ENCODE peak calls at places on chromosomes 12 and 14, in seven cellular contexts. C, I, B, M, S, N and F are unnamed samples.

GRCh38 chr12:66910366-66910974 is 231.6 kb upstream of the GRIP1 start:
- DNase-seq in B (no peak), I (no peak), C (no peak), S (no peak), M (no peak), N (no peak), F (no peak)

GRCh38 chr12:96376865-96377264 is 23.4 kb downstream of the CDK17 start:
- DNase-seq in I (no peak), B (no peak), C (no peak), M (no peak), S (no peak), N (no peak), F (no peak)

GRCh38 chr12:123498126-123498825 is 35.2 kb downstream of the RILPL1 start:
- DNase-seq in C (no peak), I (no peak), M (no peak), N (no peak), B (no peak), S (no peak), F (no peak)

GRCh38 chr12:40376533-40377267 is 151.9 kb downstream of the LRRK2 start:
- DNase-seq in M (no peak), C (no peak), N (no peak), S (no peak), B (no peak), I (no peak), F (no peak)

GRCh38 chr12:76398106-76398505 is 49.9 kb upstream of the BBS10 start:
- DNase-seq in C (no peak), I (peak), M (no peak), N (no peak), B (no peak), S (no peak), F (no peak)

GRCh38 chr12:74317078-74317581 is 220.5 kb upstream of the ATXN7L3B start:
- DNase-seq in I (no peak), S (no peak), C (peak), N (peak), M (no peak), B (no peak), F (peak)

GRCh38 chr12:27081668-27082091 is 698 bp downstream of the C12orf71 start:
- DNase-seq in C (no peak), S (no peak), B (no peak), N (no peak), I (peak), M (no peak), F (no peak)

GRCh38 chr12:95802482-95803264 is 12.1 kb upstream of the NTN4 start:
- DNase-seq in S (peak), I (peak), M (no peak), C (peak), N (peak), B (no peak), F (no peak)

GRCh38 chr14:69695664-69696527 is 71.0 kb upstream of the SRSF5 start:
- DNase-seq in N (peak), M (no peak), C (peak), S (no peak), I (peak), B (no peak), F (no peak)

GRCh38 chr14:31229638-31230229 is 22.1 kb upstream of the HECTD1 start:
- DNase-seq in I (peak), N (peak), C (peak), M (no peak), B (no peak), S (peak), F (peak)

GRCh38 chr14:26334288-26334687 is 263.5 kb downstream of the NOVA1 start:
- DNase-seq in C (no peak), B (no peak), N (no peak), M (no peak), S (no peak), I (no peak), F (no peak)

GRCh38 chr14:52351191-52351560 is 37.1 kb downstream of the PTGER2 start:
- DNase-seq in M (no peak), I (peak), B (no peak), S (no peak), C (peak), N (peak), F (no peak)

GRCh38 chr12:1319215-1319614 is 275.2 kb downstream of the FBXL14 start:
- DNase-seq in C (no peak), B (no peak), M (no peak), I (peak), N (no peak), S (no peak), F (no peak)

GRCh38 chr12:100348657-100349454 is 8.0 kb upstream of the SLC17A8 start:
- DNase-seq in N (peak), M (no peak), C (peak), I (peak), B (no peak), S (peak), F (no peak)

GRCh38 chr12:64670856-64671639 is 60.8 kb downstream of the RASSF3 start:
- DNase-seq in I (peak), B (no peak), C (peak), S (peak), N (peak), M (no peak), F (no peak)